ENCODE peak calls at places on chromosomes 1 and 21, in six cellular contexts. H, P, F, N, X and M are unnamed samples.

GRCh38 chr1:172135076-172135672 is 285.3 kb upstream of the C1orf105 start:
- DNase-seq in H (no peak), P (no peak), F (peak), N (peak), X (no peak), M (no peak)

GRCh38 chr1:903721-904270 is 19.9 kb upstream of the SAMD11 start:
- DNase-seq in H (peak), P (no peak), F (no peak), N (no peak), X (no peak), M (no peak)

GRCh38 chr1:167447521-167448136 is 70.7 kb downstream of the CD247 start:
- DNase-seq in H (no peak), P (no peak), F (peak), N (no peak), X (no peak), M (peak)

GRCh38 chr1:100785399-100786082 is 66.0 kb downstream of the VCAM1 start:
- DNase-seq in H (no peak), P (no peak), F (peak), N (no peak), X (no peak), M (peak)

GRCh38 chr1:214344897-214345296 is 63.9 kb downstream of the SMYD2 start:
- DNase-seq in H (no peak), P (no peak), F (no peak), N (no peak), X (no peak), M (no peak)

GRCh38 chr1:79353224-79353623 is 346.7 kb upstream of the ADGRL4 start:
- DNase-seq in H (peak), P (no peak), F (peak), N (peak), X (peak), M (no peak)

GRCh38 chr1:180975551-180975950 is 47.1 kb downstream of the STX6 start:
- DNase-seq in H (peak), P (no peak), F (no peak), N (no peak), X (no peak), M (peak)

GRCh38 chr21:16755061-16755460 is 757.8 kb upstream of the CXADR start:
- DNase-seq in H (no peak), P (no peak), F (no peak), N (no peak), X (no peak), M (no peak)

GRCh38 chr1:111222308-111223125 is 5.0 kb upstream of the CHI3L2 start:
- DNase-seq in H (peak), P (peak), F (peak), N (peak), X (peak), M (peak)

GRCh38 chr21:31992391-31992790 is 119.6 kb downstream of the HUNK start:
- DNase-seq in H (no peak), P (no peak), F (no peak), N (no peak), X (no peak), M (no peak)

GRCh38 chr1:47787560-47787959 is 209.6 kb downstream of the TRABD2B start:
- DNase-seq in H (no peak), P (no peak), F (no peak), N (no peak), X (no peak), M (no peak)

GRCh38 chr1:6459850-6460265 is 6.1 kb downstream of the TNFRSF25 start:
- DNase-seq in H (no peak), P (no peak), F (no peak), N (no peak), X (no peak), M (no peak)

DNA sequence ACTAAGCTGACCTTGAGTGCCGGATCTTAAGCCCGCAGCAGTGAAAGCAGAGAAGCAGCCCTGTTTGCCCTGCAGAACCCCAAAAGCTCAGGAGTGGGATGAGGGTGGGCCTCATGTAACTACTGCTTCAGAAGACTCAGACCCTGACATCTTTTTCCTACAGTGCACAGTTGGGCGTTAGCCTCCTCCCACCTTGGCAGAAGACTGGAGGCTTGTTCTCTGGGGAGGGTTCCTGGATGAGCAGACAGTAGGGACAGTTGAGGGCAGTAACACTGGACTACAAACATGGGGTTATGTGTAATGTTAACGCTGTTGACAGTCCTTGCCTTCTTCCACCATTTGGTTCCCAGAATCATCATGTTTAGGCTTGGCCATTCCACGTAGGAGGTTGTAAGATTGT is 9.6 kb downstream of the CTPS1 start:
- DNase-seq in H (no peak), P (no peak), F (no peak), N (no peak), X (no peak), M (no peak)
- TF ChIP-seq GABPA in H (no peak), P (no peak), F (no peak), N (no peak), X (no peak), M (no peak)

DNA sequence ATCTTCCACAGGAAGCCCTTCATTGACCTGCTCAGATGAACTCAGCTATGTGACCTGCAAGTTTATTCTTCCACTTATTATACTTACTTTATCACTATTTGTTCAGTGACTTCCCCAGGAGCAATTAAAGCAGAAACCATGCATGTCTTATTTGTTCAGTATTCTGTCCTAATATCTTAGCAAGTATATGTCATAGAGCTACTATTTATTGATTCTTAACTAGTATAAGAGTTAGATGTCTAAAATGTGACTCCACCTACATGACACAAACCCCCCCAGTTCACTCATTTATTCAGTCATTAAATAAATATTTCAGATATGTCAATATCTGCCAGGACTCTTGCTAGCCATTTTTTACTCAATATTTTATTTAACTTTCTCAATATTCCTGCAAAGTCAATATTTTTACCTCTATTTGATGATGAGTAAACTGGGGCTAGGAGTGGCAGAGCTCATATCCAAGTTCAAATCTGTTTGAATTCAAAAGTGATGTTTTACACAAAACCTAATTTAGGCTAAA is 469.0 kb upstream of the USP24 start:
- DNase-seq in H (no peak), P (no peak), F (no peak), N (no peak), X (no peak), M (no peak)
- TF ChIP-seq GABPA in H (no peak), P (no peak), F (no peak), N (no peak), X (no peak), M (no peak)

GRCh38 chr1:178389441-178389840 is 107.3 kb downstream of the CLEC20A start:
- DNase-seq in H (no peak), P (no peak), F (no peak), N (no peak), X (no peak), M (no peak)
- TF ChIP-seq GABPA in H (no peak), P (no peak), F (no peak), N (no peak), X (no peak), M (no peak)

GRCh38 chr1:229371624-229372023 is 28.8 kb upstream of the CCSAP start:
- DNase-seq in H (no peak), P (no peak), F (no peak), N (no peak), X (no peak), M (no peak)

GRCh38 chr1:229368347-229368746 is 25.5 kb upstream of the CCSAP start:
- DNase-seq in H (peak), P (peak), F (no peak), N (no peak), X (no peak), M (no peak)

GRCh38 chr1:229372251-229372650 is 29.4 kb upstream of the CCSAP start:
- DNase-seq in H (no peak), P (no peak), F (no peak), N (no peak), X (no peak), M (no peak)

GRCh38 chr1:229373395-229373794 is 30.5 kb upstream of the CCSAP start:
- DNase-seq in H (peak), P (no peak), F (no peak), N (no peak), X (no peak), M (no peak)

DNA sequence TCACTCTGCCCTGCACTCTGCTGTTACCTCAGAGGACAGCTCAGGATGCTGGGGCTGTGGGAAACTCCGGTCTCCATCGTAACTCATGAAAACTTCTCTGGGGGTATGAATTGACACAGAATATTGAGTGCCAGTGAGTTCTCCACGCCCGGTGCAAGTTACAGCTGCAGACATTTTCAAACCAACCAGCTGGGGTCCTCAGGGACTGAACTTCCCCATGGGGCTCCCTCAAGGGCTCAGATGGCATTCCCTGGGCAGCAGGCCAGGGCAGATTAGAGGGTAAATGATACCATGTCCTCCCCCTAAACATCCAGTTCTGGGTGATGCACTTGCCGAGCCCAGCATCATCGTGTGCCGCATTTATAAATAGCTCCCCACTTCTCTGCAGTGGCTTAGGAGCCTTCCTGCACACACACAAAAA is 27.8 kb upstream of the CCSAP start:
- DNase-seq in H (no peak), P (peak), F (no peak), N (no peak), X (peak), M (peak)
- TF ChIP-seq GABPA in H (no peak), P (no peak), F (no peak), N (no peak), X (no peak), M (no peak)

GRCh38 chr1:176693697-176694329 is 230.8 kb downstream of the PAPPA2 start:
- DNase-seq in H (no peak), P (no peak), F (no peak), N (no peak), X (no peak), M (no peak)

GRCh38 chr1:176692431-176692830 is 229.5 kb downstream of the PAPPA2 start:
- DNase-seq in H (no peak), P (no peak), F (no peak), N (no peak), X (peak), M (no peak)

GRCh38 chr1:176694713-176695112 is 231.7 kb downstream of the PAPPA2 start:
- DNase-seq in H (no peak), P (no peak), F (no peak), N (no peak), X (no peak), M (no peak)

GRCh38 chr1:176692988-176693696 is 230.2 kb downstream of the PAPPA2 start:
- DNase-seq in H (no peak), P (no peak), F (no peak), N (no peak), X (no peak), M (no peak)

GRCh38 chr1:176691251-176692228 is 228.6 kb downstream of the PAPPA2 start:
- DNase-seq in H (no peak), P (peak), F (peak), N (peak), X (peak), M (peak)
- TF ChIP-seq GABPA in H (no peak), P (no peak), F (no peak), N (no peak), X (no peak), M (no peak)